ENCODE peak calls at places on chromosome 12, in seven cellular contexts. M, W, Y, J, E, Z and F are unnamed samples.

GRCh38 chr12:72547593-72547992 is 275.4 kb downstream of the TRHDE start:
- DNase-seq in E (no peak), Z (no peak), W (no peak), M (no peak), J (no peak), Y (no peak), F (no peak)

GRCh38 chr12:68414988-68415387 is 82.8 kb upstream of the MDM1 start:
- DNase-seq in M (no peak), W (peak; percentile 50), Z (no peak), E (no peak), J (no peak), Y (no peak), F (no peak)

GRCh38 chr12:89390802-89391673 is 38.7 kb upstream of the DUSP6 start:
- DNase-seq in E (no peak), Z (no peak), W (no peak), Y (peak; percentile 90), M (peak; percentile 33), J (no peak), F (no peak)

GRCh38 chr12:3962661-3963483 is 89.7 kb upstream of the PARP11 start:
- DNase-seq in W (no peak), Y (no peak), Z (no peak), J (no peak), E (no peak), M (peak; percentile 7), F (no peak)

GRCh38 chr12:123478762-123479161 is 20.8 kb downstream of the SNRNP35 start:
- DNase-seq in Z (no peak), W (no peak), M (no peak), Y (no peak), J (no peak), E (no peak), F (no peak)

GRCh38 chr12:46364777-46365580 is 7.6 kb downstream of the SLC38A2 start:
- DNase-seq in Z (no peak), Y (peak; percentile 78), J (no peak), E (no peak), W (no peak), M (no peak), F (no peak)

GRCh38 chr12:30823140-30823669 is 68.5 kb upstream of the CAPRIN2 start:
- DNase-seq in W (no peak), Y (no peak), E (no peak), Z (no peak), J (no peak), M (no peak), F (peak; percentile 58)

GRCh38 chr12:510071-510825 is 50.5 kb downstream of the B4GALNT3 start:
- DNase-seq in Y (no peak), Z (no peak), W (no peak), M (no peak), J (peak; percentile 49), E (peak; percentile 36), F (peak; percentile 80)

GRCh38 chr12:119181944-119182343 is 3.2 kb downstream of the HSPB8 start:
- DNase-seq in W (no peak), E (no peak), J (no peak), Z (no peak), Y (no peak), M (no peak), F (no peak)

GRCh38 chr12:79058342-79058741 is 193.8 kb downstream of the SYT1 start:
- DNase-seq in M (no peak), W (no peak), Y (peak; percentile 13), E (no peak), Z (peak; percentile 77), J (no peak), F (no peak)

GRCh38 chr12:12010277-12011031 is 60.3 kb upstream of the BCL2L14 start:
- DNase-seq in Z (no peak), J (no peak), W (peak; percentile 94), Y (no peak), M (no peak), E (peak; percentile 59), F (no peak)

GRCh38 chr12:98635657-98636323 is 8.8 kb downstream of the IKBIP start:
- DNase-seq in E (no peak), M (no peak), Y (peak; percentile 20), W (peak; percentile 44), J (no peak), Z (peak; percentile 39), F (no peak)

GRCh38 chr12:3262466-3262865 is 185.3 kb downstream of the TSPAN9 start:
- DNase-seq in Y (no peak), M (no peak), E (no peak), J (no peak), Z (no peak), W (no peak), F (no peak)

GRCh38 chr12:19236656-19237055 is 107.1 kb downstream of the PLEKHA5 start:
- DNase-seq in W (no peak), E (no peak), Y (no peak), Z (no peak), M (no peak), J (no peak), F (no peak)

GRCh38 chr12:120230326-120230973 is 29.5 kb upstream of the RPLP0 start:
- DNase-seq in Y (peak; percentile 89), J (peak; percentile 91), Z (peak; percentile 86), M (peak; percentile 91), E (peak; percentile 63), W (no peak), F (peak; percentile 98)

GRCh38 chr12:120228041-120228290 is 27.1 kb upstream of the RPLP0 start:
- DNase-seq in M (no peak), E (no peak), W (no peak), J (no peak), Y (no peak), Z (no peak), F (no peak)

GRCh38 chr12:120228291-120229070 is 27.6 kb upstream of the RPLP0 start:
- DNase-seq in Z (no peak), Y (peak; percentile 91), E (peak; percentile 91), M (peak; percentile 86), J (peak; percentile 90), W (peak; percentile 49), F (peak; percentile 84)

GRCh38 chr12:120229583-120230325 is 28.8 kb upstream of the RPLP0 start:
- DNase-seq in E (peak; percentile 79), Y (no peak), J (no peak), W (no peak), Z (no peak), M (no peak), F (no peak)

GRCh38 chr12:120229071-120229582 is 28.2 kb upstream of the RPLP0 start:
- DNase-seq in Y (peak; percentile 67), M (peak; percentile 92), E (peak; percentile 31), W (no peak), Z (no peak), J (no peak), F (no peak)
- H3K4me1 ChIP-seq in Y (peaks cover 99% of the 10 kb centered on the region), M (peaks cover 80% of the 10 kb centered on the region), E (peaks cover 81% of the 10 kb centered on the region), W (peaks cover 32% of the 10 kb centered on the region), Z (peaks cover 92% of the 10 kb centered on the region), J (peaks cover 33% of the 10 kb centered on the region), F (peaks cover 68% of the 10 kb centered on the region)

DNA sequence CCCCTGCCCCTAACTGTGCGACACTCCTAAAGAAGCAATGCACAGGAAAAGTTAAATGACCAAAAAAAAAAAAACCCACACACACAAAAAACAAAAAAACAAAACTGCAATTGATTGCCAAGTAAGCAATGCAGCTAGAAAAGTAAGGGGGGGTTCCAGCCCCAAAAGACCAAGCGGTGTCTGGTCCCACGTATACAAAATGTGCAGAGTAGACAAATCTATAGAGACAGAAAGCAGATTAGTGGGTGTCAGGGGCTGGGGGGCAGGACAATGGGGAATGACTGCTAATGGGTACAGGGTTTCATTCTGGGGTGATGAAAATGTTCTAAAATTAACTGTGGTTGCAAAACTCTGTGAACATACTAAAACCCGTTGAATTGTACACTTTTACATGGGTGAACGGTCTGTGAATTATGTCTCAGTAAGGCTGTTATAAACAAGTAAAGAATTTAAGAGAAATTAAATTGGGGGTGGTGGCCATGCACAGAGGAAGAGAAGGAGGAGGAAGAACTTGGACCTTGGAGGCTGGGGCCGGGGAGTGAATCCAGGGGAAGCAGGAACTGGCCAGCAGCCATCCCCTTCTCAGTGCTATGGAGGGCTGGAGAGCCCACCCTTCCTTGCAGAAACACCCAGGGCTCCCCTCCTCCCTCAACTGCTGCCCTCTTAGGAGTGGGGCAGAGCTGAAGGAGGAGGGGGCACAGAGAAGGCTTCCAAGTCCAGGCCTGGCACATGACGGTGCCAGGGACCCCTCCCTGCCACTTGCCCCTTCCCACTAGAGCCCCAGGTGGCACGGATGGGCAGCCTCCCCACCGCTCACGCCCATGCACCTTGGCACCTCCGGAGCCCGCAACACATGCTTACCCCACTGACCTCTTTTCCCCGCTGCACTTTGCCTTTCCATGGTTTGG is 45.4 kb downstream of the KDM2B start:
- DNase-seq in M (no peak), Y (no peak), E (no peak), Z (no peak), W (no peak), J (no peak), F (no peak)
- H3K4me3 ChIP-seq in M (peak overlapping the region; percentile 7), Y (no peak overlapping the region), E (no peak overlapping the region), Z (no peak overlapping the region), W (peak overlapping the region; percentile 78), J (peak overlapping the region; percentile 59), F (peak overlapping the region; percentile 26)

DNA sequence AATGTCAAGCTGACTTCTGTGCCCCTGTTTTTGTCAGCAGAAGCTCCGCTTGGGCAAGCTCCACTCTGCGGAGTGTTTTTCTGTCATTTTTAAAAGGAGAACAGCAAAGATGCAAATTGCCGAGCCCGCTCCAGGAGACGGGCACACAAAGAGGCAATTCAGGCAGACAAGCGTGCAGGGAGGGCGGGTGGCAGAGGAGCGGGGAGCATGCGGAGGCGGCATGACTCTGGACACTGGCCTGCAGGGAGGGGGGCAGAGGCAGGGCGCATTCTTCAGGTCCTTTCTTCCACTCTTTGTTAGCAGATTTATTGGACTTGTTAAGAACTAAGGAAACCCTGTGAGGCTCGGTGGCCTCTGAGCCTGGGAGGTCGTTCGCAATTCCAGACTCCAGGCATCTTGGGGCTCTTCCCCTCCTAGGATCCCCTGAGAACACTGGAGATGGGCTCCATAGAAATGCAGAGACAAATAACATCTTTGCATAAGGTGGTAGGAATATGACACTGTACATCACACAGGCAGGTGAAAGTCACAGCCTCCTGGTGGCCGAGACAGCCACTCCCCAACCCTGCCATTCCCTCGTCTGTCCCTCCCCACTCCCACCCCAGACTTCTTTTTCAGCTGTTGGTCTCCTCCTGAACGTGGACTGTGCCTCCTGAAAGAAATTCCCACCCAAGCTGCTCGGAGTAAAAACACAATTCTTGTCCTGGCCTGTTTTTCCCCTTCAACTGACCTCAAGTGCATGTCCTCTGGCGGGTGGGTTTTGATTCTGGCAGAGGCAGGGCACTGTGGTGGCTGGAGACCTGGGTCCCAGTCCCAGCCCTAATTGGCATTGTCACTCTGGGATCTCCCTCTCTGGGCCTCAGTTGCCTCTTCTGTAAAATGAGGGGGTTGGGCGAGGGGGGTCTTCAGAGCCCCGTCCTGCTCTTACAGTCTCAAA is 187.1 kb upstream of the RMST start:
- DNase-seq in Y (no peak), J (no peak), E (no peak), Z (no peak), M (no peak), W (no peak), F (no peak)
- TF ChIP-seq YY1 in Y (no peak), J (no peak), E (no peak), Z (no peak), M (no peak), W (no peak), F (no peak)

GRCh38 chr12:64672925-64673409 is 62.7 kb downstream of the RASSF3 start:
- DNase-seq in J (no peak), M (peak; percentile 64), Y (peak; percentile 76), E (peak; percentile 69), W (no peak), Z (peak; percentile 56), F (no peak)

GRCh38 chr12:64670856-64671639 is 60.8 kb downstream of the RASSF3 start:
- DNase-seq in Y (no peak), E (no peak), J (no peak), W (no peak), Z (peak; percentile 59), M (no peak), F (no peak)

GRCh38 chr12:64673490-64674169 is 63.3 kb downstream of the RASSF3 start:
- DNase-seq in J (no peak), Z (no peak), E (peak; percentile 37), M (no peak), Y (peak; percentile 32), W (no peak), F (no peak)

GRCh38 chr12:64670039-64670438 is 59.7 kb downstream of the RASSF3 start:
- DNase-seq in M (no peak), J (no peak), Z (no peak), E (peak; percentile 34), W (no peak), Y (no peak), F (no peak)

GRCh38 chr12:64671682-64672081 is 61.4 kb downstream of the RASSF3 start:
- DNase-seq in W (no peak), J (no peak), Y (no peak), E (no peak), M (no peak), Z (no peak), F (no peak)
- H3K4me1 ChIP-seq in W (peaks cover 71% of the 10 kb centered on the region), J (peaks cover 42% of the 10 kb centered on the region), Y (peaks cover 82% of the 10 kb centered on the region), E (peaks cover 57% of the 10 kb centered on the region), M (peaks cover 73% of the 10 kb centered on the region), Z (peaks cover 76% of the 10 kb centered on the region), F (peaks cover 26% of the 10 kb centered on the region)